ENCODE peak calls at places on chromosomes 3 and 15, in six cellular contexts. Y is OCI-LY7, X is A549, H is uterus, I is Peyer's patch, N is right atrium auricular region. U is an unnamed sample.
A peak's percentile ranks its signal among the peaks of the same experiment; 100 is the strongest.

GRCh38 chr15:31510003-31510402 is 183.4 kb downstream of the KLF13 start:
- DNase-seq in X (no peak), Y (no peak), N (peak; percentile 26), I (no peak), H (no peak), U (no peak)

GRCh38 chr15:85591622-85592021 is 203.1 kb downstream of the KLHL25 start:
- DNase-seq in X (no peak), I (no peak), N (no peak), Y (no peak), H (no peak), U (no peak)

GRCh38 chr3:179398574-179399249 is 51.2 kb downstream of the MFN1 start:
- DNase-seq in H (no peak), X (no peak), N (no peak), Y (no peak), I (no peak), U (no peak)

GRCh38 chr15:78914027-78914764 is 30.6 kb downstream of the CTSH start:
- DNase-seq in Y (no peak), H (peak; percentile 74), I (no peak), X (peak; percentile 43), N (no peak), U (peak; percentile 45)

GRCh38 chr3:52197842-52198625 is at the start of gene ALAS1:
- DNase-seq in H (peak; percentile 91), I (peak; percentile 92), N (peak; percentile 94), X (peak; percentile 79), Y (peak; percentile 95), U (peak; percentile 86)

GRCh38 chr15:48520376-48521155 is 124.9 kb downstream of the FBN1 start:
- DNase-seq in N (no peak), X (peak; percentile 4), H (no peak), I (no peak), Y (no peak), U (no peak)

GRCh38 chr15:63191895-63192603 is 2.6 kb downstream of the RAB8B start:
- DNase-seq in H (no peak), X (no peak), I (peak; percentile 59), Y (peak; percentile 84), N (peak; percentile 11), U (no peak)

GRCh38 chr3:135531996-135532395 is 433.5 kb upstream of the PPP2R3A start:
- DNase-seq in X (no peak), I (no peak), Y (no peak), H (no peak), N (no peak), U (no peak)

GRCh38 chr3:111548756-111549155 is 6.8 kb downstream of the CD96 start:
- DNase-seq in Y (no peak), N (no peak), X (peak; percentile 7), H (no peak), I (no peak), U (no peak)

GRCh38 chr3:111851511-111851954 is 7.5 kb upstream of the PHLDB2 start:
- DNase-seq in X (no peak), N (no peak), I (no peak), H (peak; percentile 63), Y (no peak), U (peak; percentile 61)

GRCh38 chr15:65055201-65055870 is 10.1 kb downstream of the SLC51B start:
- DNase-seq in I (no peak), N (no peak), Y (no peak), X (no peak), H (peak; percentile 51), U (no peak)

GRCh38 chr15:75902129-75902557 is 1.5 kb upstream of the FBXO22 start:
- DNase-seq in I (no peak), Y (no peak), N (no peak), H (no peak), X (no peak), U (no peak)

GRCh38 chr3:55244247-55244646 is 242.9 kb downstream of the WNT5A start:
- DNase-seq in X (no peak), I (no peak), H (no peak), N (no peak), Y (no peak), U (no peak)

GRCh38 chr3:150454622-150455021 is 46.5 kb downstream of the TSC22D2 start:
- DNase-seq in N (no peak), X (no peak), H (no peak), Y (no peak), I (no peak), U (no peak)

GRCh38 chr3:180433172-180433571 is 168.8 kb upstream of the TTC14 start:
- DNase-seq in Y (no peak), I (no peak), X (no peak), H (no peak), N (no peak), U (peak; percentile 80)

GRCh38 chr15:64249406-64249805 is 86.6 kb upstream of the PPIB start:
- DNase-seq in I (no peak), Y (no peak), X (peak; percentile 25), N (no peak), H (no peak), U (peak; percentile 17)

GRCh38 chr3:58691997-58692396 is 25.4 kb upstream of the FAM3D start:
- DNase-seq in I (no peak), H (no peak), N (no peak), X (peak; percentile 33), Y (peak; percentile 59), U (no peak)

GRCh38 chr3:172701758-172702157 is 9.1 kb downstream of the NCEH1 start:
- DNase-seq in Y (no peak), N (no peak), H (no peak), X (no peak), I (no peak), U (no peak)

GRCh38 chr3:87867001-87867400 is 191.8 kb downstream of the CGGBP1 start:
- DNase-seq in N (no peak), I (no peak), Y (no peak), X (no peak), H (no peak), U (no peak)

DNA sequence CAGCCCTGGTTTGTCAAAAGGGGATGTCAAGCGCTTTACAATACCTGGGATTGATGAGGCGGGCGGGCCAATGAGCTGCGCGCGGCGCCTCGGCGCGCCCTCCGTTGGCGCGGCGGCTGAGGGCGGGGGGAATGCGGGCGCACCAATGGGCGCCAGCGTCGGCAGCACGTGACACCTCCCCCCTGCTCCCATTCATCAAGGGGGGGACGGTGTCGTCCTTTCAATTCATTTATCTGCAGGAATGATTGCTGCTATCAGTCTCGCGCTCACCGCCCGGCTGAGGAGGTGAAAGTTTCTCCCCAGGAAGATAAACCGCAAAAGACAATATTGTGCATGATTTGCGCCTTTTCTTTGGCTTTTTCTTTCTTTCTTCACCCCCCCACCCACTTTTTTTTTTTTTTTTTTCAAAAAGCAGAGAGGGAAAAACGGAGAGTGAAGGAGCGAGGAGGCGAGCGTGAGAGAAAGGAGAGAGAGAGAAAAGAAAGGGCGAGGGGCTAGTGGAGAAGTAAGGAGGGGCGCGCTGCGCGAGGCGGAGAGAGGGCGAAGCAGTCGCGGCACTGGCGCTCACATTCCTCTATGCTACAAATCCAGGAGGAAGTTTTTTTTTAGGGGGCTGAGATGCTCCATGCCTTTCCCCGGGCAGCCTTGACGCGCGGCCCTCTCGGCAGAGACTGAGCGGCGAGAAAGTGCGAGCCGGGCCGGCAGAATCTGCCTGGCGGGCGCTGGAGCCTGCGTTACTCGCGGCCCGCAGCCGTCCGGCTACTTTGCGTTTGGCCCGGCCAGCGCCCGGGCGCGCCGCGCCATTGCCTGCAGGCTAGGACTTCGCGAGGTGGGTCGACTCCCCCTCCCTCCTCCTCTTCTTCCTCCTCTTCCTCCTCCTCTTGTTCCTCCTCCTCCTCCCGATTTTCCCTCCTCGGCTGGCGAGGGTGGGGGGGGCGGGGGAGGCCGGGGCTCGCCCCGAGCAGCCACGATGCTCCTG is at the start of gene ZIC1:
- DNase-seq in Y (no peak), X (no peak), N (no peak), H (no peak), I (no peak), U (no peak)
- TF ChIP-seq CTCF in Y (no peak), X (no peak), N (no peak), H (no peak), I (no peak), U (no peak)

DNA sequence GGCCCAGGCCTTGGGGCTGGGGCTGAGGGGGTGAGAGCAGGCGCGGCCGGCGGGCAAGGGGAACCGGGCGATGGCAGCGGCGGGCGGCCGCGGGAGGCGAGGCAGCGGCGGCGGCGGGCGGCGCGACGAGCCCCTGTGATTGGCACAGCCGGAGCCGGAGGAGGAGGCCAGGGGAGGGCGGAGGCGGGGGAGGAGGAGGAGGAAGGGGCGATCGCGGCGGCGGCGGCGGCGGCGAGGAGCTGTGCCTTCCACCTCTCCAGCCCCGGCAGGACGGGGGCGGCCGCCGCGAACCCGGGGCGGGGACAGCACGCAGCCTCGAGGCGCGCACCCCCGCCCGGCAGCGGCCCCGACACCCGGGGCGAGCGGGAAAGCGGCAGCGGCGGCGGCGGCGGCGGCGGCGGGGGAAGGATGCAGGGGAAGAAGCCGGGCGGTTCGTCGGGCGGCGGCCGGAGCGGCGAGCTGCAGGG is at the start of gene SLCO3A1:
- DNase-seq in Y (peak; percentile 78), X (peak; percentile 65), N (peak; percentile 70), H (peak; percentile 77), I (peak; percentile 33), U (peak; percentile 65)
- H3K27ac ChIP-seq in Y (peak within 1 kb of the TSS; percentile 95), X (peak within 1 kb of the TSS; percentile 98), N (peak within 1 kb of the TSS; percentile 97), H (peak within 1 kb of the TSS; percentile 98), I (peak within 1 kb of the TSS; percentile 75), U (peak within 1 kb of the TSS; percentile 94)

DNA sequence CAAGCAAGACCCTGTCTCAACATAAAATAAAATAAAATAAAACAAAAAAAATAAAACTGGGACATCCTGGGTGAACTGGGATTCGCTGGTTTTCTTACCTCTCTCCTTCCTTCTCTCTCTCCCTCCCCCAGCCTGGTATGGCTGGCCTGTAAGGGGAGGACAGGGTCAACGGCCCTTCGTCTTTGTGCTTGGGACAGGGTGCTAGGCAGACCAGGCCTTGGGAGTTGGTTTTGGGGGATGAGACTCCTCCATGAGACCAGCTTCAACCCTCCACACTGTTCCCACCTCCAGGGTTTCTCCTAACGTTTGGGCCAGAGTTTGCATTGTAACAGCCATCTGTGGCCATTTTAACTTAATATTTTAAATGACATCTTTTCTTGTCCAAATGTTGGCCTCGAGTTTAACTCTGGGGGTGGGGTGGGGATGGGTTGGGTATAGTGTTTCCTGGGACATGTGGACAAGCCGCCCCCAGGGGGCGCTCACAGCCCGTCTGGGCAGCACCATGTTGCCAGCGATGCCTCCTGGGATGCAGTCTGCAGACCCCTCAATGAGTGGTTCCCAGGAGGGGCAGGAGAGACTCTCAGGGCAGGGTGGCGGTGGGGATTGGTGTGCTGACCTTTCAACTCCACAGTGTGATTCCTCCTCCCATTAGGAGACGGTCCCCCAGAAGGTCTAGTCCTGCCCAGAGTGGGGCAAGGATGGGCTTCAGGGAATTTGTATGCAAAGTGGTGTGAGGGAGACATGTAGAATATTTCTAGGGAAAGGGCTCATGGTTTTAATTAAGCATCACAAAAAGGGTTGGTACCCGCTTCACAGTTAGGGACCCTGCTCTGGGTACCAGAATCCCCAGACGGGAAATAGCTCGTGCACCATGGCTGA is 37.7 kb upstream of the LCTL start:
- DNase-seq in H (peak; percentile 37), I (peak; percentile 37), X (peak; percentile 61), Y (peak; percentile 83), N (no peak), U (peak; percentile 69)
- TF ChIP-seq CTCF in H (peak; percentile 67), I (peak; percentile 60), X (peak; percentile 95), Y (peak; percentile 95), N (peak; percentile 87), U (peak; percentile 71)

GRCh38 chr15:74655424-74655823 is 39.8 kb downstream of the CLK3 start:
- DNase-seq in X (no peak), Y (no peak), H (no peak), N (no peak), I (no peak), U (no peak)

GRCh38 chr15:74656935-74657535 is 38.8 kb downstream of the EDC3 start:
- DNase-seq in I (no peak), Y (no peak), N (no peak), H (no peak), X (no peak), U (no peak)

GRCh38 chr15:74651251-74651741 is 35.7 kb downstream of the CLK3 start:
- DNase-seq in N (peak; percentile 47), H (no peak), X (no peak), Y (no peak), I (no peak), U (no peak)

GRCh38 chr15:74657846-74658245 is 38.0 kb downstream of the EDC3 start:
- DNase-seq in Y (no peak), H (no peak), I (no peak), N (no peak), X (no peak), U (no peak)

GRCh38 chr15:74653426-74654082 is 37.9 kb downstream of the CLK3 start:
- DNase-seq in I (no peak), H (no peak), N (no peak), X (no peak), Y (peak; percentile 26), U (peak; percentile 59)
- H3K27ac ChIP-seq in I (no peak overlapping the region), H (no peak overlapping the region), N (peak overlapping the region; percentile 22), X (no peak overlapping the region), Y (no peak overlapping the region), U (peak overlapping the region; percentile 59)

U was measured in RWPE1.